ENCODE peak calls at places on chromosomes 3 and 15, in six cellular contexts. D, J, E, U, X and Q are unnamed samples.

GRCh38 chr3:52055537-52056351 is 627 bp downstream of the DUSP7 start:
- DNase-seq in D (no peak), J (peak; percentile 74), E (peak; percentile 46), U (peak; percentile 71), X (peak; percentile 60), Q (peak; percentile 80)

GRCh38 chr3:116270053-116270452 is 175.2 kb downstream of the LSAMP start:
- DNase-seq in D (no peak), J (no peak), E (no peak), U (no peak), X (no peak), Q (no peak)

GRCh38 chr3:100590114-100590839 is 19.1 kb upstream of the ADGRG7 start:
- DNase-seq in D (no peak), J (no peak), E (no peak), U (peak; percentile 43), X (peak; percentile 68), Q (peak; percentile 76)

GRCh38 chr3:34396288-34396687 is 597.9 kb downstream of the PDCD6IP start:
- DNase-seq in D (no peak), J (peak; percentile 66), E (no peak), U (no peak), X (no peak), Q (no peak)

GRCh38 chr15:57537951-57538506 is 53.7 kb upstream of the MYZAP start:
- DNase-seq in D (no peak), J (no peak), E (no peak), U (no peak), X (no peak), Q (no peak)

GRCh38 chr15:93929375-93930094 is 301.8 kb upstream of the MCTP2 start:
- DNase-seq in D (no peak), J (no peak), E (peak; percentile 59), U (peak; percentile 35), X (peak; percentile 20), Q (peak; percentile 54)

GRCh38 chr3:71132995-71133730 is 450.4 kb downstream of the FOXP1 start:
- DNase-seq in D (no peak), J (no peak), E (no peak), U (no peak), X (peak; percentile 46), Q (no peak)

GRCh38 chr15:36817776-36818175 is 238.3 kb downstream of the CDIN1 start:
- DNase-seq in D (no peak), J (no peak), E (no peak), U (no peak), X (no peak), Q (no peak)

GRCh38 chr15:94348084-94348483 is 116.7 kb downstream of the MCTP2 start:
- DNase-seq in D (no peak), J (no peak), E (no peak), U (no peak), X (no peak), Q (no peak)

GRCh38 chr3:107986505-107986904 is 104.3 kb downstream of the CD47 start:
- DNase-seq in D (no peak), J (no peak), E (no peak), U (no peak), X (no peak), Q (no peak)

GRCh38 chr3:70064194-70064787 is 64.8 kb downstream of the SAMMSON start:
- DNase-seq in D (no peak), J (no peak), E (no peak), U (no peak), X (peak; percentile 29), Q (peak; percentile 62)

GRCh38 chr3:113614402-113614801 is 82.0 kb downstream of the USF3 start:
- DNase-seq in D (no peak), J (no peak), E (no peak), U (no peak), X (no peak), Q (no peak)

GRCh38 chr3:51945031-51945840 is 3.1 kb downstream of the PARP3 start:
- DNase-seq in D (peak; percentile 62), J (no peak), E (no peak), U (no peak), X (no peak), Q (no peak)

GRCh38 chr3:65751123-65751700 is 287.5 kb downstream of the MAGI1 start:
- DNase-seq in D (no peak), J (no peak), E (peak; percentile 14), U (peak; percentile 65), X (peak; percentile 65), Q (peak; percentile 47)

GRCh38 chr15:79366691-79367090 is 55.8 kb downstream of the TMED3 start:
- DNase-seq in D (no peak), J (no peak), E (no peak), U (no peak), X (no peak), Q (no peak)

GRCh38 chr3:183392166-183393034 is 36.0 kb downstream of the MCF2L2 start:
- DNase-seq in D (no peak), J (no peak), E (no peak), U (no peak), X (no peak), Q (peak; percentile 17)

GRCh38 chr3:188486126-188486525 is 332.2 kb downstream of the LPP start:
- DNase-seq in D (no peak), J (no peak), E (no peak), U (no peak), X (no peak), Q (peak; percentile 5)

GRCh38 chr15:85027033-85027380 is 45.4 kb downstream of the PDE8A start:
- DNase-seq in D (no peak), J (no peak), E (no peak), U (no peak), X (no peak), Q (no peak)

GRCh38 chr3:112074006-112074405 is 12.2 kb upstream of the C3orf52 start:
- DNase-seq in D (no peak), J (no peak), E (no peak), U (no peak), X (no peak), Q (no peak)

GRCh38 chr15:69090197-69090948 is 70.1 kb upstream of the GLCE start:
- DNase-seq in D (no peak), J (no peak), E (no peak), U (peak; percentile 90), X (peak; percentile 39), Q (no peak)

GRCh38 chr15:31098953-31099740 is 2.4 kb downstream of the TRPM1 start:
- DNase-seq in D (no peak), J (no peak), E (no peak), U (no peak), X (no peak), Q (no peak)

GRCh38 chr3:107987036-107987557 is 103.7 kb downstream of the CD47 start:
- DNase-seq in D (peak; percentile 90), J (peak; percentile 72), E (peak; percentile 77), U (no peak), X (peak; percentile 80), Q (peak; percentile 99)

GRCh38 chr3:57018246-57018645 is 42.2 kb upstream of the SPATA12 start:
- DNase-seq in D (no peak), J (no peak), E (no peak), U (no peak), X (no peak), Q (no peak)

GRCh38 chr3:57012847-57013246 is 47.6 kb upstream of the SPATA12 start:
- DNase-seq in D (no peak), J (no peak), E (no peak), U (no peak), X (no peak), Q (no peak)

GRCh38 chr3:57015350-57015729 is 45.1 kb upstream of the SPATA12 start:
- DNase-seq in D (no peak), J (no peak), E (no peak), U (no peak), X (no peak), Q (no peak)

GRCh38 chr3:57017481-57017880 is 43.0 kb upstream of the SPATA12 start:
- DNase-seq in D (no peak), J (no peak), E (no peak), U (no peak), X (peak; percentile 21), Q (peak; percentile 41)

DNA sequence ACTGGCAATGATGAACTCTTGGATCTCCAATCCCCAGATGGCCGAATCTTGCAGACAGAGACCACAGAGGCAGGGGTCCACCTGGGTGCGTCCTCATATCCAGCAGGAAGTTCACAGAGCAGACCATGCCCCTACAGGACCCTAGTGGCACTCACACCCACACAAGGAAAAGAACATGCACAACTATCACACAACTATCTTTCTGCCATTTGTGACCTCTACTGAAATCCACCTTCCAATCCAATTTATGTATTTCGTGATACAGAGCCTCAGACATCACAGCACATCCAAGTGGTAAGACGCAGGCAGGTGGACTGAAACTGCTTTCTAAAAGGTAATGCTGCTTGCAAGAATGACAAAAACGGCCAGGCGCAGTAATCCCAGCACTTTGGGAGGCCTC is 44.6 kb upstream of the SPATA12 start:
- DNase-seq in D (no peak), J (no peak), E (no peak), U (no peak), X (no peak), Q (no peak)
- H3K4me1 ChIP-seq in D (peaks cover 14% of the 10 kb centered on the region), J (no peaks in the 10 kb centered on the region), E (no peaks in the 10 kb centered on the region), U (peaks cover 19% of the 10 kb centered on the region), X (peaks cover 8% of the 10 kb centered on the region), Q (peaks cover 42% of the 10 kb centered on the region)

GRCh38 chr15:46170326-46170725 is 535.5 kb downstream of the SQOR start:
- DNase-seq in D (no peak), J (no peak), E (no peak), U (no peak), X (no peak), Q (no peak)

DNA sequence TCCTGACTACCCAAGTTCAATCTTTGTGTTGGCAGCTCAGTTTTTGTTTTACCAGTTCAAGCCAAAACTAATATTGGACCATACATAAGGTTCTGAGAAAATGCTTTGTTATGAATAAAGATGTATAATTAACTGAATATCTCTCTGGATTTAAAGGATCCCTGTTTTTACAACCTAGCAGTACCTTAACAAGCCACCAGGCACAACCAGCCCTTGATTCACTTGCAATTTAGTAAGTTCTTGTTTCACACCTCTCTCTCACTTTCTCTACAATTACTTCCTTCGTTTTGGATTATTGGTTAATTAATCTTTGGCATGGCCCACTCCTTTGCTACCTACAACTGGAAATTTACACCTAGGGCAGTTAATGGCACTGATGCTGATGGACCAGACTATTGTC is 531.9 kb downstream of the SQOR start:
- DNase-seq in D (no peak), J (no peak), E (no peak), U (no peak), X (no peak), Q (no peak)
- H3K9me3 ChIP-seq in D (peaks cover 26% of the 10 kb centered on the region), J (peaks cover 12% of the 10 kb centered on the region), E (peaks cover 24% of the 10 kb centered on the region), U (peaks cover 11% of the 10 kb centered on the region), X (no peaks in the 10 kb centered on the region), Q (no peaks in the 10 kb centered on the region)

GRCh38 chr15:41689834-41690233 is 29.6 kb downstream of the MGA start:
- DNase-seq in D (no peak), J (no peak), E (no peak), U (no peak), X (no peak), Q (peak; percentile 15)
- TF ChIP-seq CTCF in D (no peak), J (no peak), E (no peak), U (no peak), X (no peak), Q (no peak)

DNA sequence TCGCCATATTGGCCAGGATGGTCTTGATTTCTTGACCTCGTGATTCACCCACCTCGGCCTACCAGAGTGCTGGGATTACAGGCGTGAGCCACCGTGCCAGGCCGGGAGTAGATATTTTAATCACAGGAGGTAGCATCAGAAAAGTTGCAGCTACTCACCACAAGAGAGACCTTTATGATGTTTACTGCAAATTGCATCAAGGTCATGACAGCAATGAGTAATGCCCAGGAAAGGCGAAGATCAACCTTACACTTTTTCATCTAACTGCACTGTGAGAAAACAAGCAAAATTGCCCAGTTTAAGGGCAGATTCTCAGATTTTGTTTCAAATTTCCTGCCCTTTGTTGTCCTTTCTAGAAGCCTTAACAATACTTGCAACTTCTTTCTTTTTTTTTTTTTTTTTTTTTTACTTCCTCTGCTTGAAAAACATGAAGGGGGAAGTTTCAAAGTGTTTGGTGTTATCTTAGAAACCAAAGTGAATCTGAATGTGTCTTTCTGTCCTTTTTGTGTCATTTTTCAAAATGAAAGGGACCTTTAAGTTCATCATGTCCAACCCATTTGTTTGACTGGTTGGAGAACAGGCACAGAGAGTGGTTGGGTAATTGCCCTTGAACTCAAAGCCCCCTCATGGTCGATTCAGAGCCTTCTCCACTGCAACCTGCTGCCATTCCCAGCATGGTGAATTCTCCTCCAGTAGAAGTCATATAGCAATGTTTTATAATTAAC is 25.0 kb downstream of the TGFBR2 start:
- DNase-seq in D (no peak), J (no peak), E (peak; percentile 19), U (no peak), X (no peak), Q (no peak)
- H3K4me1 ChIP-seq in D (peaks cover 100% of the 10 kb centered on the region), J (peaks cover 99% of the 10 kb centered on the region), E (peaks cover 82% of the 10 kb centered on the region), U (peaks cover 4% of the 10 kb centered on the region), X (peaks cover 80% of the 10 kb centered on the region), Q (peaks cover 12% of the 10 kb centered on the region)